ENCODE peak calls at places on chromosomes 7 and 10, in four cellular contexts. R is K562, X is H1, E is HepG2. T is an unnamed sample.

GRCh38 chr7:105402221-105403095 is 13.7 kb upstream of the SRPK2 start:
- DNase-seq in R (no peak), X (no peak), E (no peak), T (no peak)

GRCh38 chr10:5442056-5442989 is 30.0 kb downstream of the NET1 start:
- DNase-seq in R (peak; percentile 42), X (no peak), E (peak; percentile 43), T (no peak)

GRCh38 chr7:25963733-25964132 is 188.3 kb upstream of the NFE2L3 start:
- DNase-seq in R (no peak), X (no peak), E (no peak), T (no peak)

GRCh38 chr10:103605359-103606156 is 112.1 kb downstream of the NEURL1 start:
- DNase-seq in R (peak; percentile 65), X (peak; percentile 31), E (peak; percentile 33), T (no peak)

GRCh38 chr10:97585439-97585811 is 1.2 kb downstream of the HOGA1 start:
- DNase-seq in R (no peak), X (no peak), E (no peak), T (no peak)

GRCh38 chr10:22605168-22605567 is 109.2 kb downstream of the PIP4K2A start:
- DNase-seq in R (no peak), X (no peak), E (no peak), T (peak; percentile 82)

GRCh38 chr10:101495324-101495925 is 92.6 kb downstream of the POLL start:
- DNase-seq in R (peak; percentile 28), X (no peak), E (peak; percentile 36), T (no peak)

GRCh38 chr10:30553625-30554442 is 75.7 kb downstream of the LYZL2 start:
- DNase-seq in R (peak; percentile 69), X (no peak), E (peak; percentile 57), T (no peak)

GRCh38 chr10:131983780-131984179 is 2.1 kb upstream of the BNIP3 start:
- DNase-seq in R (no peak), X (no peak), E (peak; percentile 63), T (no peak)

GRCh38 chr10:123891147-123892011 is at the start of gene CPXM2:
- DNase-seq in R (no peak), X (peak; percentile 34), E (no peak), T (no peak)

GRCh38 chr10:89643812-89644690 is 991 bp downstream of the PANK1 start:
- DNase-seq in R (peak; percentile 93), X (peak; percentile 88), E (peak; percentile 99), T (peak; percentile 94)
- TF ChIP-seq EP300 in R (no peak), X (no peak), E (no peak), T (no peak)

GRCh38 chr10:74855439-74855838 is 29.0 kb downstream of the KAT6B start:
- DNase-seq in R (no peak), X (no peak), E (no peak), T (no peak)

GRCh38 chr10:74851834-74852233 is 25.4 kb downstream of the KAT6B start:
- DNase-seq in R (no peak), X (no peak), E (no peak), T (no peak)

GRCh38 chr10:74855027-74855426 is 28.6 kb downstream of the KAT6B start:
- DNase-seq in R (peak; percentile 69), X (no peak), E (no peak), T (no peak)

GRCh38 chr10:74854610-74855009 is 28.2 kb downstream of the KAT6B start:
- DNase-seq in R (no peak), X (no peak), E (no peak), T (no peak)

DNA sequence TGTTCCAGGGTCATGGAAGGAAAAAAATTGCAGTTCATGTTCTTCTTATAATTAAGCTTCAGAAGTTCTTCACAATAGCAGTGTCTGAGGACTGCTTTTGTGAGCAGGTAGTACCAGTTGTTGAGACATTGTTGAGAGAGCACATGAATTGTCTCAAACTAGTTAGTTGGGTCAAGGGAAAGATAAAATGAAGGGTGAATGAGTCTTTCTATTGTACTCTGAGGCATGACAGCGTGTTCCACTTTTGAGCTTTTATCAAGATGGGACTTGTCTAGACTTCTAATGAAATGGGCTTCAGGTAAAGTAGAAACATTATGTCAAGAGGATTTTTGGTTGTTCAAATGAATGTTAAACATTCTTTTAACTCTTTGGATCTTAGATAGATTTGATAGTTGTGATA is 26.0 kb downstream of the KAT6B start:
- DNase-seq in R (no peak), X (no peak), E (no peak), T (no peak)
- TF ChIP-seq ZNF274 in R (no peak), X (no peak), E (no peak), T (no peak)

DNA sequence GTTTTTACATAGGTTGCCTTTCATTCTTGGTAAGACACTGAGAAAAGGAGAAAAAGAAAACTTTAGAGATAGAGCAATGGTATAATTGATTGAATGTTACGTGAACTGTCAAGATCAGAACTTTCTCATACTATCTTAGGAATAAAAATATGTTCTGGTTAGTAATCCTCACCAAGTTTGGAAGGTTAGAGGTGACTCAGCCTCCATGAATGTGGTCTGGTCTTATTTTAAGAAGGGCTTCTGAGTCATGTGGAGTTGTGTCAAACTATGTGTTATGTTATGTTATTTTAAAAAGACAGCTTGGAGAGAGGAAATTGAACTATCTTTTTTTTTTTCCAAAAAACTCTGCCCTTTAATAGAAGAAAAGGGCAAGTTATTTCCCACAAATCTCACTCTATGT is 458.6 kb upstream of the KLF6 start:
- DNase-seq in R (no peak), X (no peak), E (no peak), T (no peak)
- TF ChIP-seq EP300 in R (no peak), X (no peak), E (no peak), T (no peak)

DNA sequence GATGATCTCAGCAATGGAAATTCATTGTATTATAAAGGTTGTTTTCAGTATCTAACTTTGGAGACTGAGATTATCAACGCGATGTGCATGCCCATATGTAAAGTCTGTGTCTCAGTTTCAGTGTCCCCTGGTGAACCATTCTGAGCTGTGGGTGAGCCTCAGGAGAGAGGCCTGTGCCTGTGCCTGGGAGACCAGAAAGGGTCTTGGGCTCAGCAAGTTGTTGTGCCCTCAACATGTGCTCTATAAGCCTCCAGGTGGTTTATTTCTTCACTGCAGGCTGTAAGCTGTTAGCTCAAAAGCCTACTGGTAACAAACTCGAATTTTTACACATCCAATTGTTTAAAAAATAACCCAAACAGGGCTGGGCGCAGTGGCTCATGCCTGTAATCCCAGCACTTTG is 151.9 kb downstream of the PKD1L1 start:
- DNase-seq in R (no peak), X (no peak), E (no peak), T (no peak)
- TF ChIP-seq ZNF274 in R (no peak), X (no peak), E (no peak), T (no peak)

GRCh38 chr7:158664406-158664805 is 40.2 kb downstream of the NCAPG2 start:
- DNase-seq in R (no peak), X (no peak), E (no peak), T (no peak)
- TF ChIP-seq EP300 in R (no peak), X (no peak), E (no peak), T (no peak)

GRCh38 chr7:30511973-30512662 is 7.5 kb upstream of the GGCT start:
- DNase-seq in R (no peak), X (no peak), E (no peak), T (no peak)
- TF ChIP-seq ZNF274 in R (no peak), X (no peak), E (no peak), T (no peak)

GRCh38 chr10:20903635-20904390 is 6.7 kb upstream of the NEBL start:
- DNase-seq in R (no peak), X (no peak), E (no peak), T (no peak)

GRCh38 chr10:20897146-20897834 is at the start of gene NEBL:
- DNase-seq in R (no peak), X (no peak), E (no peak), T (no peak)

GRCh38 chr10:20898851-20899250 is 1.7 kb upstream of the NEBL start:
- DNase-seq in R (no peak), X (no peak), E (no peak), T (no peak)

DNA sequence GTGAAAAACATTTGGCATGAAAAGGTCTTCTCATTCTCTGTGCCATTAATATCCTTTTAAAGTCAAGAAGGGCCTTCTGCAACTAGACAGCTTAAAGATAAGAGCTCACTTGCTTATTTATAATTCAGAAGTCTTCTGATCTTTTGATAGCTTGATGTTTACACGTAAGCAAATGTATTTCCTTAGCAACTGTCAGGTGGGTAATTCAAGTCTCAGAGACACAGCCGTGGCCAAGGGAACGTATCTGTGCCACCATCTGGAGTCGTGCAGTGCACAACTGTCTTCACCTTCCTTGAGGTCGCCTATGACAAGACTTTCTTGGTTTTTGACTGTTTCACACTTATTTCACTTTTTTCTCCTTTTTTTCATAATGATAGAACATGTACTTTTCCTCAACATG is 4.0 kb upstream of the NEBL start:
- DNase-seq in R (no peak), X (no peak), E (no peak), T (no peak)
- TF ChIP-seq EP300 in R (peak; percentile 8), X (no peak), E (no peak), T (no peak)

GRCh38 chr7:150323682-150324365 is 479 bp upstream of the ACTR3C start:
- DNase-seq in R (no peak), X (no peak), E (no peak), T (no peak)

GRCh38 chr7:150324366-150324961 is 1.1 kb upstream of the ACTR3C start:
- DNase-seq in R (no peak), X (no peak), E (peak; percentile 27), T (no peak)

GRCh38 chr7:150321788-150322113 is 1.4 kb upstream of the LRRC61 start:
- DNase-seq in R (no peak), X (no peak), E (no peak), T (no peak)

GRCh38 chr7:150322833-150323681 is at the start of the genes ACTR3C and LRRC61:
- DNase-seq in R (peak; percentile 89), X (peak; percentile 64), E (peak; percentile 74), T (no peak)

DNA sequence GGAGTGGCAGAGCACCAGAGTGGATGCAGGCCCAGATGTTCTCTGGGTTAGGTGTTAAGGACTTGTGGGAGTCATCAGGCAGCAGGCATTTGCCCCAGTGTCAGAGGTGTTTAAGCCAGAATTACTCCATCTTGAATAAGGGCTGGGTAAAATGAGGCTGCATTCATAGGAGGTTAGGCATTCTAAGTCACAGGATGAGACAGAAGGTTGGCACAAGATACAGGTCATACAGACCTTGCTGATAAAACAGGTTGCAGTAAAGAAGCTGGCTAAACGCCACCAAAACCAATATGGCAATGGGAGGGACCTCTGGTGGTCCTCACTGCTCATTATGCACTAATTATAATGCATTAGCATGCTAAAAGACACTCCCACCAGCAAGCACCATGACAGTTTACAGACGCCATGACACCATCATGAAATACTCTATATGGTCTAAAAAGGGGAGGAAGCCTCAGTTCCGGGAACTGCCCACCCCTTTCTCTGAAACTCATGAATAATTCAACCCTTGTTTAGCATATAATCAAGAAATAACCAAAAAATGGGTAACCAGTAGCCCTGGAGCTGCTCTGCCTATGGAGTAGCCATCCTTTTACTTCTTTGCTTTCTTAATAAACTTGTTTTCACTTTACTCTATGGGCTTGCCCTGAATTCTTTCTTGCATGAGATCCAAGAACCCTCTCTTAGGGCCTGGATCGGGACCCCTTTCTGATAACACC is 882 bp upstream of the LRRC61 start:
- DNase-seq in R (peak; percentile 72), X (no peak), E (peak; percentile 29), T (no peak)
- TF ChIP-seq ZNF274 in R (no peak), X (no peak), E (no peak), T (no peak)

T was measured in GM12878.